ENCODE peak calls at places on chromosomes 1 and 21, in six cellular contexts. K is iris pigment epithelial cell, T is fibroblast of the aortic adventitia, J is cardiac septum, Q is tibial artery, B is heart left ventricle. A is an unnamed sample.

GRCh38 chr21:35980821-35981220 is 79.5 kb downstream of the SETD4 start:
- DNase-seq in J (no peak), Q (no peak), B (no peak), T (no peak), K (no peak), A (no peak)

GRCh38 chr1:6273380-6273891 is 12.5 kb upstream of the GPR153 start:
- DNase-seq in K (peak; percentile 52), Q (no peak), B (no peak), J (no peak), T (peak; percentile 27), A (peak; percentile 38)

GRCh38 chr1:74586253-74586897 is 74.0 kb upstream of the LRRC53 start:
- DNase-seq in T (peak; percentile 2), J (no peak), K (no peak), B (no peak), Q (no peak), A (no peak)

GRCh38 chr1:70090875-70091274 is 114.5 kb downstream of the LRRC40 start:
- DNase-seq in T (peak; percentile 72), Q (no peak), J (no peak), B (no peak), K (peak; percentile 77), A (peak; percentile 71)

GRCh38 chr1:66288048-66288447 is 245.9 kb upstream of the SGIP1 start:
- DNase-seq in Q (no peak), K (no peak), B (no peak), T (no peak), J (no peak), A (no peak)

GRCh38 chr1:93661829-93662474 is 19.7 kb downstream of the BCAR3 start:
- DNase-seq in K (peak; percentile 86), T (peak; percentile 93), Q (no peak), B (no peak), J (no peak), A (peak; percentile 63)

GRCh38 chr1:152517237-152517811 is 3.0 kb downstream of the CRCT1 start:
- DNase-seq in Q (no peak), J (no peak), K (no peak), T (peak; percentile 2), B (no peak), A (peak; percentile 90)

GRCh38 chr1:89269277-89269676 is 3.4 kb downstream of the GBP5 start:
- DNase-seq in K (no peak), B (no peak), T (no peak), Q (no peak), J (no peak), A (no peak)

GRCh38 chr1:229627003-229627402 is 956 bp downstream of the URB2 start:
- DNase-seq in J (no peak), T (no peak), B (no peak), Q (no peak), K (no peak), A (no peak)

GRCh38 chr21:37566790-37567725 is 200.5 kb downstream of the DYRK1A start:
- DNase-seq in J (no peak), K (no peak), Q (no peak), B (no peak), T (no peak), A (no peak)

GRCh38 chr1:91345395-91346005 is 59.1 kb downstream of the HFM1 start:
- DNase-seq in Q (no peak), K (no peak), T (no peak), J (no peak), B (no peak), A (no peak)

GRCh38 chr1:177239792-177240191 is 69.0 kb downstream of the BRINP2 start:
- DNase-seq in K (no peak), J (no peak), Q (no peak), B (no peak), T (no peak), A (no peak)

GRCh38 chr1:39205102-39205780 is 746 bp downstream of the MACF1 start:
- DNase-seq in T (peak; percentile 77), Q (peak; percentile 67), J (peak; percentile 81), B (peak; percentile 67), K (peak; percentile 87), A (peak; percentile 86)

GRCh38 chr1:178653091-178653490 is 72.0 kb upstream of the RALGPS2 start:
- DNase-seq in K (peak; percentile 23), J (no peak), B (no peak), T (no peak), Q (no peak), A (no peak)

GRCh38 chr1:1344672-1345361 is 4.4 kb downstream of the DVL1 start:
- DNase-seq in K (peak; percentile 85), T (peak; percentile 58), J (no peak), B (no peak), Q (no peak), A (peak; percentile 94)

GRCh38 chr1:941588-942383 is 17.3 kb downstream of the NOC2L start:
- DNase-seq in K (peak; percentile 94), T (peak; percentile 46), B (peak; percentile 77), Q (peak; percentile 71), J (peak; percentile 86), A (peak; percentile 80)

GRCh38 chr1:77322061-77322900 is 40.5 kb downstream of the AK5 start:
- DNase-seq in K (peak; percentile 90), B (no peak), T (peak; percentile 67), Q (no peak), J (no peak), A (peak; percentile 95)

GRCh38 chr1:63739452-63739851 is 34.4 kb upstream of the ROR1 start:
- DNase-seq in Q (no peak), J (no peak), T (no peak), K (no peak), B (no peak), A (no peak)

GRCh38 chr1:6040859-6041415 is 4.8 kb upstream of the KCNAB2 start:
- DNase-seq in T (no peak), Q (no peak), J (no peak), K (no peak), B (no peak), A (no peak)